ENCODE peak calls at places on chromosome 17, in five cellular contexts. E, Q, T, O and M are unnamed samples.
A peak's percentile ranks its signal among the peaks of the same experiment; 100 is the strongest.

GRCh38 chr17:17151962-17152361 is 54.2 kb downstream of the PLD6 start:
- DNase-seq in Q (no peak), T (no peak), E (no peak), O (no peak), M (no peak)

GRCh38 chr17:77375917-77376651 is 235.3 kb downstream of the SEC14L1 start:
- DNase-seq in O (peak; percentile 82), E (no peak), Q (no peak), T (no peak), M (no peak)

GRCh38 chr17:79942591-79943353 is 92.9 kb downstream of the TBC1D16 start:
- DNase-seq in Q (no peak), T (no peak), O (no peak), E (no peak), M (peak; percentile 78)

GRCh38 chr17:71809537-71809936 is 311.3 kb upstream of the SOX9 start:
- DNase-seq in E (no peak), T (no peak), Q (no peak), O (no peak), M (no peak)

GRCh38 chr17:18166894-18167293 is 16.7 kb upstream of the ALKBH5 start:
- DNase-seq in O (no peak), T (no peak), E (no peak), Q (no peak), M (peak; percentile 53)

GRCh38 chr17:41491476-41491875 is 1.8 kb upstream of the KRT36 start:
- DNase-seq in E (no peak), Q (no peak), O (no peak), T (no peak), M (no peak)

GRCh38 chr17:76887809-76888208 is 19.6 kb downstream of the MGAT5B start:
- DNase-seq in T (no peak), Q (no peak), E (no peak), O (no peak), M (no peak)

GRCh38 chr17:2050871-2051387 is 4.0 kb upstream of the HIC1 start:
- DNase-seq in Q (no peak), O (no peak), E (no peak), T (no peak), M (no peak)

GRCh38 chr17:17305282-17305801 is 2.2 kb downstream of the NT5M start:
- DNase-seq in O (peak; percentile 73), T (no peak), Q (peak; percentile 50), E (no peak), M (no peak)

GRCh38 chr17:12627177-12627629 is 38.5 kb upstream of the MYOCD start:
- DNase-seq in E (no peak), Q (no peak), T (no peak), O (no peak), M (peak; percentile 22)

GRCh38 chr17:4332296-4332970 is 34.0 kb downstream of the UBE2G1 start:
- DNase-seq in T (no peak), E (no peak), Q (no peak), O (no peak), M (no peak)

GRCh38 chr17:71189493-71189831 is 931.4 kb upstream of the SOX9 start:
- DNase-seq in E (no peak), Q (no peak), T (no peak), O (no peak), M (no peak)

GRCh38 chr17:6667516-6667915 is 16.0 kb downstream of the C17orf100 start:
- DNase-seq in Q (no peak), O (no peak), T (no peak), E (no peak), M (no peak)

GRCh38 chr17:1474402-1475189 is 17.9 kb downstream of the MYO1C start:
- DNase-seq in O (no peak), E (no peak), Q (peak; percentile 67), T (no peak), M (no peak)

GRCh38 chr17:80847506-80848230 is 144.0 kb upstream of the CHMP6 start:
- DNase-seq in O (no peak), T (no peak), Q (no peak), E (no peak), M (no peak)

GRCh38 chr17:52049051-52049450 is 109.5 kb downstream of the CA10 start:
- DNase-seq in Q (no peak), O (no peak), E (no peak), T (no peak), M (no peak)

GRCh38 chr17:35731239-35731931 is at the start of gene RASL10B:
- DNase-seq in Q (no peak), T (no peak), O (peak; percentile 93), E (no peak), M (peak; percentile 91)

GRCh38 chr17:51601622-51602261 is 341.4 kb downstream of the UTP18 start:
- DNase-seq in Q (no peak), E (no peak), T (no peak), O (no peak), M (no peak)

GRCh38 chr17:51435641-51436091 is 175.3 kb downstream of the UTP18 start:
- DNase-seq in O (peak; percentile 66), Q (no peak), E (peak; percentile 85), T (peak; percentile 7), M (peak; percentile 78)

GRCh38 chr17:35089846-35090193 is 26.3 kb upstream of the RFFL start:
- DNase-seq in O (no peak), E (no peak), Q (no peak), T (no peak), M (no peak)

GRCh38 chr17:41367426-41368075 is 2.1 kb downstream of the KRT33B start:
- DNase-seq in E (no peak), T (no peak), Q (no peak), O (no peak), M (no peak)

GRCh38 chr17:15782809-15783208 is 50.7 kb downstream of the TBC1D26 start:
- DNase-seq in T (no peak), Q (no peak), E (no peak), O (no peak), M (peak; percentile 56)

GRCh38 chr17:64343833-64344637 is 46.6 kb downstream of the PECAM1 start:
- DNase-seq in E (no peak), Q (no peak), T (no peak), O (no peak), M (no peak)

GRCh38 chr17:53490447-53490968 is 332.2 kb upstream of the KIF2B start:
- DNase-seq in O (no peak), Q (no peak), T (no peak), E (no peak), M (no peak)

GRCh38 chr17:80082403-80083135 is 18.8 kb upstream of the GAA start:
- DNase-seq in O (peak; percentile 94), T (peak; percentile 50), E (peak; percentile 75), Q (no peak), M (peak; percentile 85)

GRCh38 chr17:41340496-41340895 is 10.1 kb downstream of the KRT33A start:
- DNase-seq in T (no peak), O (no peak), Q (peak; percentile 48), E (no peak), M (peak; percentile 36)

GRCh38 chr17:17784599-17785264 is 52.1 kb downstream of the SREBF1 start:
- DNase-seq in O (peak; percentile 60), T (no peak), E (no peak), Q (no peak), M (no peak)

GRCh38 chr17:31374083-31374447 is 17.4 kb upstream of the RAB11FIP4 start:
- DNase-seq in Q (no peak), O (no peak), E (no peak), T (no peak), M (no peak)

GRCh38 chr17:67151717-67152116 is 93.3 kb downstream of the HELZ start:
- DNase-seq in O (no peak), Q (no peak), T (no peak), E (peak; percentile 16), M (no peak)

GRCh38 chr17:21345236-21345635 is 30.9 kb upstream of the KCNJ12 start:
- DNase-seq in T (no peak), E (no peak), O (peak; percentile 52), Q (no peak), M (no peak)

GRCh38 chr17:66405836-66406679 is 103.6 kb downstream of the PRKCA start:
- DNase-seq in T (no peak), E (no peak), O (peak; percentile 64), Q (no peak), M (no peak)

GRCh38 chr17:82047914-82048570 is 3.6 kb downstream of the RFNG start:
- DNase-seq in E (no peak), O (no peak), Q (no peak), T (no peak), M (no peak)
- TF ChIP-seq JUND in E (no peak), O (no peak), Q (no peak), T (no peak), M (no peak)

GRCh38 chr17:75077490-75078096 is 10.2 kb upstream of the SLC16A5 start:
- DNase-seq in O (no peak), Q (no peak), E (no peak), T (no peak), M (no peak)
- TF ChIP-seq JUND in O (no peak), Q (no peak), E (no peak), T (no peak), M (no peak)

GRCh38 chr17:8220783-8221662 is 10.6 kb upstream of the AURKB start:
- DNase-seq in E (peak; percentile 88), T (peak; percentile 84), O (peak; percentile 73), Q (peak; percentile 90), M (peak; percentile 91)
- TF ChIP-seq JUND in E (no peak), T (peak; percentile 27), O (no peak), Q (no peak), M (no peak)

DNA sequence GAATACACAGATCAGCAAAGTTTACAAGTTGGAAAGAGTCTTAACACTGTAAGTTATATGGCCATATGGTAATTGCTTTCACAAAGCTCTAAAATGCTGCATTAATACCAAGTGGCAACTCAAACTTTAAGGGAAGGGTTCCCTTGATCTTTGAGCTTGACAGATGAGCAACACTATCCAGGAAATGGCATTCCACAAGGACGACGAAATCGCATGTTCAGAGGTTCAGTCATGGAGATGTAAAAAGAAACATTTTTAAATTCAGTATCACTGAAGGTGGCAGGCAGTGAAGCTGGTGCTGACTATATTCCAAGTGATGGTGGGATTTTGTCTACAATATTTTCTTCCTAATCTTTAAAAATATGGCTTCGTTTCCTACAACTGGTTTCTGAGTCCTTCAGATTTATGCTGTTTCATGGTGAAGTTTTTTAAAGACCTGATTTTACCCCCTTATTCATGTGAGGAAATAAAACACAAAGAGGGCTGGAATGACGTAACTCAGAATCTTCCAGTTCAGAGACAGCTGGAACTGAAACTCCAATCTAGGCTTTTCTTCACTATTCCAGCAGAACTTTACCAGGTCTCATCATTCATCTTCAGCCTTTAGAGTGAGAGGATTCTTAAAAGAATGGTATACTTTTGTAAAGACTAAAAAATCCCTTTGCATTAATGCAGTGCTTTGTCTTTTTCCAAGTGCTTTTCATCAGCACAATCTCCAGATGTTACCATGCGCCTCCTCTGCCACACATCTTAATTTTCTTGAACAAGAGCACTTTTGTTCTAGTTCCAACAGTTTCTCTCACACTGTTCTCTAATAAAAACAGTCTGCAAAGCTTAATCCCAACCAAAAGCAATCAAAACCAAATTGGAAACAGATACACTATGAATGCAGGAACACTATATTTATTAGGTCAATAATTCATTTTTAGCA is 20.2 kb downstream of the CHCT1 start:
- DNase-seq in O (peak; percentile 10), T (no peak), E (no peak), Q (no peak), M (no peak)
- TF ChIP-seq JUND in O (no peak), T (no peak), E (peak; percentile 22), Q (no peak), M (no peak)